ENCODE peak calls at places on chromosomes 6 and 20, in four cellular contexts. O is tibial artery, Y is colonic mucosa, P is spleen. L is an unnamed sample.

GRCh38 chr6:15171026-15171425 is 74.8 kb upstream of the JARID2 start:
- DNase-seq in O (no peak), Y (no peak), P (no peak), L (no peak)

GRCh38 chr6:81844686-81845085 is 92.2 kb upstream of the TENT5A start:
- DNase-seq in O (no peak), Y (no peak), P (no peak), L (no peak)

GRCh38 chr6:119237177-119237715 is 112.3 kb downstream of the MAN1A1 start:
- DNase-seq in O (no peak), Y (no peak), P (no peak), L (no peak)

GRCh38 chr6:8535505-8535904 is 100.2 kb upstream of the SLC35B3 start:
- DNase-seq in O (no peak), Y (no peak), P (no peak), L (no peak)

GRCh38 chr20:48879609-48880008 is 41.9 kb upstream of the ARFGEF2 start:
- DNase-seq in O (no peak), Y (no peak), P (no peak), L (peak; percentile 24)

GRCh38 chr6:132166670-132167069 is 215.5 kb upstream of the CCN2 start:
- DNase-seq in O (no peak), Y (no peak), P (no peak), L (no peak)

GRCh38 chr20:21796059-21796458 is 90.6 kb downstream of the PAX1 start:
- DNase-seq in O (no peak), Y (no peak), P (no peak), L (no peak)

GRCh38 chr6:27650620-27651370 is 177.9 kb upstream of the ZNF184 start:
- DNase-seq in O (no peak), Y (no peak), P (no peak), L (peak; percentile 22)

GRCh38 chr6:2566048-2566447 is 184.7 kb downstream of the MYLK4 start:
- DNase-seq in O (no peak), Y (no peak), P (no peak), L (no peak)

GRCh38 chr6:72855471-72855870 is 233.6 kb downstream of the KCNQ5 start:
- DNase-seq in O (no peak), Y (no peak), P (no peak), L (no peak)

GRCh38 chr6:93679836-93680235 is 260.5 kb upstream of the EPHA7 start:
- DNase-seq in O (no peak), Y (no peak), P (no peak), L (peak; percentile 1)

GRCh38 chr20:1820137-1821074 is 74.8 kb upstream of the SIRPA start:
- DNase-seq in O (peak; percentile 41), Y (no peak), P (peak; percentile 85), L (no peak)
- H3K4me1 ChIP-seq in O (peaks cover 42% of the 10 kb centered on the region), Y (no peaks in the 10 kb centered on the region), P (peaks cover 81% of the 10 kb centered on the region), L (peaks cover 38% of the 10 kb centered on the region)

DNA sequence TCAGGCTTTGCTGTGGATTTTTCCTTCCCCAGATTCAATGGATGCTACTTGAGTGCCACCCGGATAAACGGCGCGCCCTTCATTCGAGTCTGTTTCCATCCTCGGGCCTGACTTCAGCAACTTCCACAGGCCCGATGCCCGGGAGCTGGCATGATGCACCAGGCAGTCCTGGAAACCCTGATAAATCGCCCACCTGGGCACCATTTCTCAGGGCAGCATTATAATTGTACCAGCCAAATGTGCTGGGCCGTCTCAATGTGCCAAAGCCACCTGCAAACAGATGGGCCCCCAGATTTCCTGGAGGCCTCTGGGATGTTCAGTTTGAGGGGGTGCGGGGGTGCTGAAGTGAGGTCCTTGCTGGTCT is 65.8 kb downstream of the NOL4L start:
- DNase-seq in O (no peak), Y (no peak), P (peak; percentile 21), L (no peak)
- H3K4me1 ChIP-seq in O (peaks cover 25% of the 10 kb centered on the region), Y (no peaks in the 10 kb centered on the region), P (peaks cover 73% of the 10 kb centered on the region), L (peaks cover 24% of the 10 kb centered on the region)

DNA sequence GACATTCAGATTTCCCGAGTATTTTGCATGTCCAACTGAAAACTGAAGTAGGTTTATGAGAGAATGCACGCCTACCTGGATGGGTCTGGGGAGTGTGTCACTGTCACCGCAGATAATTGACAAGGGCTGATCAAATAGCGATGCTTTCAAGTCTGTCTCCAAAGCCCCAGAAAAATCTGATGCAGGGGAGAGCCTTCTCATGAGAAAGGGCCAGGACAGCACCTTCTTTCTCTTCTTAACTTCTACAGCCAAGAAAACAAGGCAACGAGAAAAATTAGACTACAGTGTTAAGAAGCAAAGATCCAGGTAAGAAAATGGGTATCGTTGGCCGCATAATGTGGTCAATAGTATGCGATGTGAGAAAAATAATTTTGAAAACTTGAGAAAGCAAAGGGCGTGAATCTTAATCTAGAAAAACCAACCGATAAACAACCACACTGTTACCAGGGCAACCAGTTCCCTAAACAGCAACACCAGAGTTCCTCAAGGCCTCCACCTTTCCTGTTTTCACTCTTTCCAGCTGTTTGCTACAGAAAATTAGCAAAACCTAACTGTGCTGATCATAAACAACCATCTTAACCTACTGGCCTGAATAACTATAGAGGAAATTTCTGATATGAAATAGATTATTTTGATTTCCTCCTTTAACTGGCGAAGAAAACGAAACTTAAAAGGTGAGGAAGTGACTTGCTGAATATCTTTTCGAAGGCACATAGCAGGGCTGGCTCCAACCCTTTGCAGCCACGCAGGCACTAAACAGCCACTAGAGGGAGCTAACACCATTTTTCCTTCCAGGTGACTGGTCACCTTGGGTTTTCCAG is 2.6 kb downstream of the TAGAP start:
- DNase-seq in O (no peak), Y (peak; percentile 80), P (peak; percentile 88), L (peak; percentile 73)
- H3K4me1 ChIP-seq in O (no peaks in the 10 kb centered on the region), Y (no peaks in the 10 kb centered on the region), P (peaks cover 77% of the 10 kb centered on the region), L (no peaks in the 10 kb centered on the region)

GRCh38 chr6:137216875-137217553 is 2.2 kb downstream of the IFNGR1 start:
- DNase-seq in O (no peak), Y (no peak), P (peak; percentile 75), L (no peak)

GRCh38 chr6:137219664-137220252 is 573 bp upstream of the IFNGR1 start:
- DNase-seq in O (no peak), Y (no peak), P (no peak), L (no peak)

GRCh38 chr6:137218473-137218916 is 690 bp downstream of the IFNGR1 start:
- DNase-seq in O (peak; percentile 51), Y (peak; percentile 57), P (no peak), L (peak; percentile 59)

GRCh38 chr6:137217801-137218472 is 1.2 kb downstream of the IFNGR1 start:
- DNase-seq in O (peak; percentile 48), Y (peak; percentile 69), P (peak; percentile 70), L (peak; percentile 40)

DNA sequence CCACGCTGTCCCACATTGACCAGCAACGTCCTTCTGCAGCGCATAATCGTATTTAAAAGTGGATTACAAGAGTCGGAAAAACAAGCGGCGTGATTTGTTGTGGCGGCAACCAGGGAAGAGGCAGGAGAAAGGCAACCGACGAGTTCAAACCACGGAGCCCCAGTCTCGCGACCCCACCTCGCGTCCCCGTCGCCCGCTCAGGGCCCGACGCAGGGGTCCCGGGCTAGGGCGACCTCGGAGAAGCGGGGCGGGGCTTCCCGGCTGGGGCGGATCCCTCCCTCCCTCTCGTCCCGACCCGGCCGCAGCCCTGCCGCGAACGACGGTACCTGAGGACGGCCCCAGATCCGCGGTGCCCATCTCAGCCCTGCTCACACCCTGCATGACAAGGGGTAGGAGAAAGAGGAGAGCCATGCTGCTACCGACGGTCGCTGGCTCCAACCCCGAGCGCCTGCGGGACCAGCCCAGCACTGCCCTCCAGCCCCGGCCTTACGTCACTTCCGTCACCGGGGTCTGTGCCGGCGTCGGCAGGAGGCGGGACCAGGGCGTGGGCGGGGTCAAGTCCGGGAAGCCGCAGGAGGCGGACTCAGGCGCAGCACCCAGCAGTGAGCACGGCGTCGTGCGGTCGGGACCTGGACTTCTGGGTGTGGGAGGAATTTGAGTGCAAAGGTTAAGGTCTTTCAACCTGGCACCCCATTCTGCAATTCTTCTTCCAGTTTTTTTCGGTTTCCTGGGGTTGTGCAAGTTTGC is at the start of gene IFNGR1:
- DNase-seq in O (peak; percentile 97), Y (peak; percentile 99), P (peak; percentile 100), L (peak; percentile 93)
- H3K4me1 ChIP-seq in O (peaks cover 46% of the 10 kb centered on the region), Y (peaks cover 7% of the 10 kb centered on the region), P (peaks cover 89% of the 10 kb centered on the region), L (peaks cover 39% of the 10 kb centered on the region)

GRCh38 chr20:57441510-57442154 is 50.4 kb downstream of the RBM38 start:
- DNase-seq in O (no peak), Y (no peak), P (peak; percentile 69), L (no peak)
- H3K4me1 ChIP-seq in O (peaks cover 72% of the 10 kb centered on the region), Y (no peaks in the 10 kb centered on the region), P (peaks cover 57% of the 10 kb centered on the region), L (no peaks in the 10 kb centered on the region)

GRCh38 chr6:17367868-17368267 is 25.5 kb upstream of the CAP2 start:
- DNase-seq in O (no peak), Y (no peak), P (no peak), L (no peak)

GRCh38 chr6:17360564-17360963 is 32.8 kb upstream of the CAP2 start:
- DNase-seq in O (no peak), Y (no peak), P (no peak), L (no peak)

GRCh38 chr6:17361013-17361412 is 32.4 kb upstream of the CAP2 start:
- DNase-seq in O (no peak), Y (no peak), P (no peak), L (no peak)

DNA sequence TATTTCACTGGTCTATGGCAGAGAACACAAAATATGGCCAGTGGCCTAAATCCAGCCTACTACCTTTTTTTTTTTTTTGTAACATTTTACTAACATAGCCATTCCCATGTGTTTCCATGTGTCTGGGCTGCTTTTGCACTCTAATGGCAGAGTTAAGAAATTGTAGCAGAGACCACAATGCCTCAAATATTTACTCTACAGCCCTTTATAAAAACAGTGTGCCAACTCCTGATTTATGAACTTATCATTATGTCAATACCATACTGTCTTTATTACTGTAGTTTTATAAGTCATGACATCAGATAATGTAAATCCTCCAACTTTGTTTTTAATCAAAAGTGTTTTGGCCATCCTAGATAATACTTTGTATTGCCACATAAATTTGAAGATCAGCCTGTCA is 27.4 kb upstream of the CAP2 start:
- DNase-seq in O (no peak), Y (no peak), P (no peak), L (no peak)
- H3K4me1 ChIP-seq in O (peaks cover 2% of the 10 kb centered on the region), Y (no peaks in the 10 kb centered on the region), P (no peaks in the 10 kb centered on the region), L (no peaks in the 10 kb centered on the region)

GRCh38 chr6:139429559-139430150 is 55.2 kb upstream of the CITED2 start:
- DNase-seq in O (no peak), Y (no peak), P (no peak), L (no peak)

GRCh38 chr6:139431602-139431956 is 57.1 kb upstream of the CITED2 start:
- DNase-seq in O (no peak), Y (no peak), P (no peak), L (no peak)

GRCh38 chr6:139436521-139437348 is 62.3 kb upstream of the CITED2 start:
- DNase-seq in O (no peak), Y (no peak), P (no peak), L (no peak)

GRCh38 chr6:139430897-139431601 is 56.6 kb upstream of the CITED2 start:
- DNase-seq in O (no peak), Y (no peak), P (no peak), L (no peak)

DNA sequence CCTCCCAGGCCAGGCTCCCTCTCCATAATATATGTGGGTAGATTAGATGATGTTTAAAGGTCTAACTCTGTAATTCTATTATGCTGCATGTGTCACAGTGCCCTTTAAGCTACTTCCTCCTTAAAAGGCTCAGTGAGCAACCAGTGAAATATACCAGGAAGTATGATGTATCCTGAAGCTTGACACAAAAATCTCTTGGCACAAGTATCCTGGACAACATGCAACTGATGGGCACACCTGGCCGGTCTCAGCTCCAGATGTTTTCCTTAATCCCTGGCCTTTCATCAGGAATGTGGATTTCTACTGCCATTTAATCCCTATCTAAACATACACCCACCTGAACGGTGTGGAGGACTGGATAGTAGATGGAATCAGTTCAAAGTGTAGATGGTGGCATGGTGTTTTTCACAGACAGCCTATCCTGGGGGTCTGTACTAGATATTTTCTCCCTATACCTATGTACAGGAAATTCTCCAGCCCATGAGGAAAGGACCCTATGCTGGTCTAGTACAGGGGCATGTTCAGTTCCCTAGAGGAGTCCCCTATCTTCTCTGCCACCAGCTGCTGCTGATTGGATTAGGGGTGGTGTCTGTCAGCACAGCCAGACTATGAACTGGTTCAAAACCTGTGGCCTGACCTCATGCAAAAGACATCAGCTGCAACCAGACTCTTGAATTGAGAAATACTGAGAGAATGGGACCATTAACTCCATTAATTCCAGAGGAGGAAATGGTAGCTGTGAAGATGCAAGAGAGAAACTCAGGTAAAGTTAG is 59.4 kb upstream of the CITED2 start:
- DNase-seq in O (no peak), Y (peak; percentile 31), P (no peak), L (peak; percentile 6)
- H3K4me1 ChIP-seq in O (no peaks in the 10 kb centered on the region), Y (no peaks in the 10 kb centered on the region), P (peaks cover 5% of the 10 kb centered on the region), L (no peaks in the 10 kb centered on the region)

L was measured in endothelial cell of umbilical vein.